ENCODE peak calls at places on chromosomes 4 and X, in four cellular contexts. One of them, this sample, is unnamed.

GRCh38 chrX:774536-774935 is 143.9 kb downstream of the SHOX start:
- DNase-seq in H9: no peak
- DNase-seq in IMR-90: no peak
- DNase-seq in H1: no peak
- DNase-seq in this sample: no peak

GRCh38 chr4:159723341-159724048 is 620.6 kb downstream of the RAPGEF2 start:
- DNase-seq in H9: no peak
- DNase-seq in IMR-90: no peak
- DNase-seq in H1: no peak
- DNase-seq in this sample: no peak

GRCh38 chrX:65971151-65971550 is 68.7 kb downstream of the VSIG4 start:
- DNase-seq in H9: peak
- DNase-seq in IMR-90: no peak
- DNase-seq in H1: no peak
- DNase-seq in this sample: no peak

GRCh38 chrX:102341867-102342266 is 94.9 kb downstream of the NXF2 start:
- DNase-seq in H9: no peak
- DNase-seq in IMR-90: no peak
- DNase-seq in H1: no peak
- DNase-seq in this sample: no peak

GRCh38 chr4:75671802-75672421 is 1.3 kb downstream of the G3BP2 start:
- DNase-seq in H9: no peak
- DNase-seq in IMR-90: no peak
- DNase-seq in H1: no peak
- DNase-seq in this sample: no peak

GRCh38 chrX:118976599-118977340 is 2.4 kb downstream of the LONRF3 start:
- DNase-seq in H9: no peak
- DNase-seq in IMR-90: no peak
- DNase-seq in H1: no peak
- DNase-seq in this sample: peak

GRCh38 chr4:2732526-2732925 is 23.6 kb downstream of the TNIP2 start:
- DNase-seq in H9: no peak
- DNase-seq in IMR-90: no peak
- DNase-seq in H1: no peak
- DNase-seq in this sample: no peak

GRCh38 chrX:68490644-68491043 is 8.2 kb upstream of the YIPF6 start:
- DNase-seq in H9: no peak
- DNase-seq in IMR-90: peak
- DNase-seq in H1: no peak
- DNase-seq in this sample: peak

GRCh38 chr4:108148316-108148715 is 20.4 kb downstream of the LEF1 start:
- DNase-seq in H9: no peak
- DNase-seq in IMR-90: no peak
- DNase-seq in H1: no peak
- DNase-seq in this sample: no peak

GRCh38 chr4:158327525-158327924 is 117.2 kb downstream of the TMEM144 start:
- DNase-seq in H9: peak
- DNase-seq in IMR-90: no peak
- DNase-seq in H1: peak
- DNase-seq in this sample: peak

GRCh38 chrX:129565046-129565649 is 25.1 kb downstream of the OCRL start:
- DNase-seq in H9: peak
- DNase-seq in IMR-90: peak
- DNase-seq in H1: no peak
- DNase-seq in this sample: no peak

GRCh38 chr4:36990108-36990872 is 254.3 kb upstream of the NWD2 start:
- DNase-seq in H9: no peak
- DNase-seq in IMR-90: no peak
- DNase-seq in H1: no peak
- DNase-seq in this sample: no peak
- H3K56ac ChIP-seq in H9: no peak
- H3K56ac ChIP-seq in IMR-90: no peak
- H3K56ac ChIP-seq in H1: no peak
- H3K56ac ChIP-seq in this sample: no peak

GRCh38 chr4:103948244-103949018 is 228.6 kb upstream of the TACR3 start:
- DNase-seq in H9: peak
- DNase-seq in IMR-90: no peak
- DNase-seq in H1: no peak
- DNase-seq in this sample: peak
- H2AK5ac ChIP-seq in H9: no peak
- H2AK5ac ChIP-seq in IMR-90: no peak
- H2AK5ac ChIP-seq in H1: no peak
- H2AK5ac ChIP-seq in this sample: no peak

GRCh38 chr4:17514865-17515264 is at the start of gene CLRN2:
- DNase-seq in H9: no peak
- DNase-seq in IMR-90: no peak
- DNase-seq in H1: no peak
- DNase-seq in this sample: no peak

GRCh38 chr4:17510582-17510981 is 1.3 kb downstream of the QDPR start:
- DNase-seq in H9: no peak
- DNase-seq in IMR-90: no peak
- DNase-seq in H1: no peak
- DNase-seq in this sample: no peak

GRCh38 chr4:17511950-17512795 is at the start of gene QDPR:
- DNase-seq in H9: peak
- DNase-seq in IMR-90: peak
- DNase-seq in H1: peak
- DNase-seq in this sample: peak

GRCh38 chr4:17512973-17513665 is 1.2 kb upstream of the QDPR start:
- DNase-seq in H9: no peak
- DNase-seq in IMR-90: no peak
- DNase-seq in H1: no peak
- DNase-seq in this sample: no peak

GRCh38 chr4:17511041-17511949 is 595 bp downstream of the QDPR start:
- DNase-seq in H9: peak
- DNase-seq in IMR-90: peak
- DNase-seq in H1: no peak
- DNase-seq in this sample: peak
- H3K56ac ChIP-seq in H9: no peak
- H3K56ac ChIP-seq in IMR-90: no peak
- H3K56ac ChIP-seq in H1: no peak
- H3K56ac ChIP-seq in this sample: peak

GRCh38 chrX:153685751-153686676 is 1.7 kb upstream of the SLC6A8 start:
- DNase-seq in H9: no peak
- DNase-seq in IMR-90: no peak
- DNase-seq in H1: no peak
- DNase-seq in this sample: no peak
- H2AK5ac ChIP-seq in H9: no peak
- H2AK5ac ChIP-seq in IMR-90: no peak
- H2AK5ac ChIP-seq in H1: no peak
- H2AK5ac ChIP-seq in this sample: no peak

GRCh38 chr4:36523182-36523581 is 241.8 kb downstream of the DTHD1 start:
- DNase-seq in H9: no peak
- DNase-seq in IMR-90: no peak
- DNase-seq in H1: no peak
- DNase-seq in this sample: peak
- H3K56ac ChIP-seq in H9: no peak
- H3K56ac ChIP-seq in IMR-90: no peak
- H3K56ac ChIP-seq in H1: no peak
- H3K56ac ChIP-seq in this sample: no peak

DNA sequence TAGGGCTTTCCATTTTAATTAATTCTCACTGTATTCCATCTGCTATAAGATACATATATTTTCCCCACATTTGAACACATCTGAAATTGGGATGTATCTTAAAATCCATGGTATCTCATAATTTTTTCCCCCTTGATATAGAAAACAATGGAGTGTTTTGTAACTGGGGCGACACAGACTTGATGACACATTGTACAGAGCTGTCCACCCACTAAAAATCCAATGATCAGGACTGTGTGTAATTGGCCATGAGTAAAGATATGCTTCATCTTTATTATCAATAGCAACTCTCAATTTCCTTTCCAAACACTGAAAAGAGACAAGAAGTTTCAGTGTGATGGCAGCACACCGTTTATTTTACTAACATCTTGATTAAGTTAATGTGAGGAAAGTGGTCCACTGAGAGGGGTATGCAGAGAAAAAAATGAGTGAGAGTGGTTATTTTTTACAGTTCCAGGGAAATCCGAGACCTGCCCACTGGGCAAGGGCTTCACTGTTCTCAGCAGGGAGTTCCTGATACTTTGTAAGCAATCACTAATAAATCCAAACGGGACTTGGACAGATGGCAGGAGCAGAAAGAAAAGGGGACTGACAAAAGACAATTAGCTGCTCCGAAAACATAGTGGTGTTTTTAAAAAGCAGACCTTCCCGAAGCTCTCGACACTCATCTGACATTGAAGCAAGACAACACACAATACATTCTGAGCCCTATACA is 149.4 kb downstream of the TSPAN5 start:
- DNase-seq in H9: no peak
- DNase-seq in IMR-90: no peak
- DNase-seq in H1: no peak
- DNase-seq in this sample: no peak
- H2AK5ac ChIP-seq in H9: no peak
- H2AK5ac ChIP-seq in IMR-90: no peak
- H2AK5ac ChIP-seq in H1: no peak
- H2AK5ac ChIP-seq in this sample: no peak

DNA sequence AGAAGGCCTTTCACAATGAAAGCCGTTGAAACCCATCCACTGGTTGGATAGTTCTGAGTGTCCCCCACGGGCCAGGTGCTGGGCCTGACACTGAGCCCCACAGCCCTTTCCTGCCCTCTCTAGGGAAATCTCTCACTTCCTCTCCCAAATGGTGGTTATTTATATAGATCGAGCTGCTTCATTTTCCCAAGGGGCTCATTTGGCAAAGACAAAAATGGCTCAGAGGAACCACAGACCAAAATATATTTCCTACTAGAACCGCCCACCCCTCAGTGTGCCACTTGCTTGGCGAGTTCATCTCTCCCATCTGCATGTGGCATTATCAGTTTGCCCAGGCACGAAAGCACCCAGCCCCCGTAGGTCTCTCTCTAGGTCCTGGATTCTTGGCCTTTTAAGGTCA is 53.3 kb upstream of the STIM2 start:
- DNase-seq in H9: no peak
- DNase-seq in IMR-90: no peak
- DNase-seq in H1: no peak
- DNase-seq in this sample: no peak
- H3K56ac ChIP-seq in H9: no peak
- H3K56ac ChIP-seq in IMR-90: no peak
- H3K56ac ChIP-seq in H1: no peak
- H3K56ac ChIP-seq in this sample: no peak

GRCh38 chr4:6200011-6200921 is at the start of gene JAKMIP1:
- DNase-seq in H9: peak
- DNase-seq in IMR-90: peak
- DNase-seq in H1: no peak
- DNase-seq in this sample: peak
- H2AK5ac ChIP-seq in H9: no peak
- H2AK5ac ChIP-seq in IMR-90: no peak
- H2AK5ac ChIP-seq in H1: no peak
- H2AK5ac ChIP-seq in this sample: no peak

GRCh38 chr4:110753461-110753860 is 130.6 kb upstream of the PITX2 start:
- DNase-seq in H9: no peak
- DNase-seq in IMR-90: no peak
- DNase-seq in H1: no peak
- DNase-seq in this sample: no peak
- H3K56ac ChIP-seq in H9: no peak
- H3K56ac ChIP-seq in IMR-90: no peak
- H3K56ac ChIP-seq in H1: no peak
- H3K56ac ChIP-seq in this sample: no peak

This sample was measured in mesendoderm.